ENCODE peak calls at places on chromosome 21, in five cellular contexts. One of them, this sample, is unnamed. For H3K27me3, the result is how much of the 10 kb centered on the place peaks cover.

GRCh38 chr21:15976807-15977206 is 247.0 kb downstream of the USP25 start:
- DNase-seq in adrenal gland: no peak
- DNase-seq in cardiac muscle cell: peak
- DNase-seq in fibroblast of lung: no peak
- DNase-seq in PC-3: peak
- DNase-seq in this sample: no peak

GRCh38 chr21:29077651-29078090 is 4.2 kb upstream of the CCT8 start:
- DNase-seq in adrenal gland: peak
- DNase-seq in cardiac muscle cell: no peak
- DNase-seq in fibroblast of lung: peak
- DNase-seq in PC-3: peak
- DNase-seq in this sample: no peak

GRCh38 chr21:25243809-25244208 is 363.5 kb downstream of the MRPL39 start:
- DNase-seq in adrenal gland: no peak
- DNase-seq in cardiac muscle cell: no peak
- DNase-seq in fibroblast of lung: no peak
- DNase-seq in PC-3: no peak
- DNase-seq in this sample: no peak

GRCh38 chr21:39071623-39072214 is 111.5 kb downstream of the PSMG1 start:
- DNase-seq in adrenal gland: no peak
- DNase-seq in cardiac muscle cell: no peak
- DNase-seq in fibroblast of lung: peak
- DNase-seq in PC-3: peak
- DNase-seq in this sample: no peak

GRCh38 chr21:29449306-29449940 is 150.7 kb downstream of the BACH1 start:
- DNase-seq in adrenal gland: no peak
- DNase-seq in cardiac muscle cell: no peak
- DNase-seq in fibroblast of lung: no peak
- DNase-seq in PC-3: no peak
- DNase-seq in this sample: no peak

GRCh38 chr21:29441651-29442050 is 142.9 kb downstream of the BACH1 start:
- DNase-seq in adrenal gland: no peak
- DNase-seq in cardiac muscle cell: no peak
- DNase-seq in fibroblast of lung: peak
- DNase-seq in PC-3: no peak
- DNase-seq in this sample: no peak

GRCh38 chr21:31198575-31198974 is 145.5 kb downstream of the TIAM1 start:
- DNase-seq in adrenal gland: no peak
- DNase-seq in cardiac muscle cell: peak
- DNase-seq in fibroblast of lung: peak
- DNase-seq in PC-3: peak
- DNase-seq in this sample: no peak

GRCh38 chr21:22020221-22020620 is 1022.0 kb downstream of the NCAM2 start:
- DNase-seq in adrenal gland: no peak
- DNase-seq in cardiac muscle cell: no peak
- DNase-seq in fibroblast of lung: no peak
- DNase-seq in PC-3: no peak
- DNase-seq in this sample: no peak

GRCh38 chr21:31873275-31873695 is 465 bp downstream of the HUNK start:
- DNase-seq in adrenal gland: no peak
- DNase-seq in cardiac muscle cell: peak
- DNase-seq in fibroblast of lung: no peak
- DNase-seq in PC-3: no peak
- DNase-seq in this sample: no peak

GRCh38 chr21:38996355-38996754 is 186.9 kb downstream of the PSMG1 start:
- DNase-seq in adrenal gland: no peak
- DNase-seq in cardiac muscle cell: no peak
- DNase-seq in fibroblast of lung: no peak
- DNase-seq in PC-3: no peak
- DNase-seq in this sample: no peak

GRCh38 chr21:17673261-17674020 is 60.7 kb upstream of the BTG3 start:
- DNase-seq in adrenal gland: no peak
- DNase-seq in cardiac muscle cell: no peak
- DNase-seq in fibroblast of lung: peak
- DNase-seq in PC-3: peak
- DNase-seq in this sample: no peak

GRCh38 chr21:25561668-25562641 is 45.3 kb downstream of the MRPL39 start:
- DNase-seq in adrenal gland: peak
- DNase-seq in cardiac muscle cell: peak
- DNase-seq in fibroblast of lung: peak
- DNase-seq in PC-3: no peak
- DNase-seq in this sample: peak

GRCh38 chr21:26077523-26077922 is 93.0 kb downstream of the APP start:
- DNase-seq in adrenal gland: no peak
- DNase-seq in cardiac muscle cell: no peak
- DNase-seq in fibroblast of lung: no peak
- DNase-seq in PC-3: no peak
- DNase-seq in this sample: no peak

DNA sequence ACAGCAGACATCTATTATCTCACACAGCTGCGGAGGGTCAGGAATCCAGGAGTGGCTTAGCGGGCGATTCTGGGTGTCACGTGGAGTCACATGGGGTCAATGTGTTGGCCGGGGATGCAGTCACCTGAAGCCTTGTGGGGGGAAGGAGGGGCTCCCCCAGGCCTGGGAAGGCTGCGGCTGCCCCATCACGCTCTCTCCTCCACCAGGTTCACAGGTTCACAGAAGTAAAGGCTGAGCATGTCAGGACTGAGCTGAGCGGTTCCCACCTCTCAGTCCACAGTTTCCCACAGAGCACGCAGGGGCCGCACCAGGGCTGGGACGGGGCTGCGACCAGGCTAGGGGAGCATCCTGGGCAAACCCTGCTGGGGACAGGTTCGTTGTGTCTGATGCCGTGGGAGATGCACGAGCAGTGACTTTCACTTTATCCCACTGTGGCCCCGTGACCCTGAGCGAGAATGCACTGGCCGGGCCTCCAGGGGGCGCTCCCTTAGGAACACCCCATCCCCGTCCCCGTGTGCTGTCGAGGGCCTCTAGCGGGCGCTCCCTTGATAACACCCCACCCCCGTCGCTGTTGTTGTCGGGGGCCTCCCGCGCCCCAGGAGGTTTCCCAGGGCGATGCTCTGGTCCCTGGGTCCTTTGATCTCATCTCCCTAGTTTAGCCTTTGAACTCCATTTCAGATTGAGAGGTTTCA is 73.2 kb upstream of the TRAPPC10 start:
- DNase-seq in adrenal gland: peak
- DNase-seq in cardiac muscle cell: peak
- DNase-seq in fibroblast of lung: peak
- DNase-seq in PC-3: peak
- DNase-seq in this sample: peak
- H3K4me3 ChIP-seq in adrenal gland: peak
- H3K4me3 ChIP-seq in cardiac muscle cell: no peak
- H3K4me3 ChIP-seq in fibroblast of lung: no peak
- H3K4me3 ChIP-seq in PC-3: peak
- H3K4me3 ChIP-seq in this sample: no peak

DNA sequence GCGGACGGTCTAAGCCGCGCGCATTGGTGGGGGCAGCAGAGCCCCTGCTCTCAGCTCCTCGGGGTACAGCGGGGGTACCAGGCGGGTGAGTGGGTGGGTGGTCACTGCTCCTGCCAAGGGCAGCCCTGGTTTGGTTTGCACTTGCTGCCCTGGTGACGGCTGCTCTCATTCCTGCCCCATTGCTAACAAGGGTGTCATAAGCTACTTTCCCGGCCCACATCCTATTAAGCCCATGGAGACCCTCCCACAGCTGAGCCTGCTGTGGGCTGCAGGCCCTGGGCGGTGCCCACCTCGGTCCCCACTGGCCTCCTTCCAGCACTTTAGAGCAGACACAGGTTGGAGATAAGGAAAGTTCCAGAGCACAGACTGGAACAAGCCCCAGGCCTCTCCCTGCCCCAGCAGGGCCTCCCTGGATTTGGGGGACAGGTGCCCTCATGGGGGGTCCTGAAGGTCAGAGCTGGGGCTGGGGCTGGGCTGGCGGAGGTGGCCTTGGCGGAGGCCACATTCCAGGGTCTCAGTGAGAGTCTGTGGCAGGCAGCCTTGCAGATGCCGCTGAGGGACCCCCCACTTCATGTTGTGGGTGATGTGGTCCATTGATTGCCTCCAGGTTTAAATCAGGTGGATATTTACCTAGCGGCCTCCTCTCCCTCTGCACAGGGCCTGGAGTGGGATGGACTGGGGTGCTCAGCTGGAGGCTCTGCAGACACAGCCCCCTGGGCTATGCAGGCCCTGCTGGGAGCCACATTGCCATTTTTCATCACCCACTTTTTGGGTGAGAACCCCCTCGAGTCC is 27.0 kb downstream of the COL18A1 start:
- DNase-seq in adrenal gland: no peak
- DNase-seq in cardiac muscle cell: no peak
- DNase-seq in fibroblast of lung: peak
- DNase-seq in PC-3: no peak
- DNase-seq in this sample: no peak
- H3K27me3 ChIP-seq in adrenal gland: under half
- H3K27me3 ChIP-seq in cardiac muscle cell: under half
- H3K27me3 ChIP-seq in fibroblast of lung: under half
- H3K27me3 ChIP-seq in PC-3: under half
- H3K27me3 ChIP-seq in this sample: under half

GRCh38 chr21:33947451-33948095 is 32.0 kb upstream of the ATP5PO start:
- DNase-seq in adrenal gland: peak
- DNase-seq in cardiac muscle cell: peak
- DNase-seq in fibroblast of lung: peak
- DNase-seq in PC-3: peak
- DNase-seq in this sample: peak
- H3K4me3 ChIP-seq in adrenal gland: peak
- H3K4me3 ChIP-seq in cardiac muscle cell: no peak
- H3K4me3 ChIP-seq in fibroblast of lung: peak
- H3K4me3 ChIP-seq in PC-3: peak
- H3K4me3 ChIP-seq in this sample: peak

GRCh38 chr21:42144679-42145568 is 73.8 kb downstream of the UMODL1 start:
- DNase-seq in adrenal gland: no peak
- DNase-seq in cardiac muscle cell: no peak
- DNase-seq in fibroblast of lung: no peak
- DNase-seq in PC-3: no peak
- DNase-seq in this sample: no peak

GRCh38 chr21:42144221-42144620 is 73.1 kb downstream of the UMODL1 start:
- DNase-seq in adrenal gland: no peak
- DNase-seq in cardiac muscle cell: no peak
- DNase-seq in fibroblast of lung: no peak
- DNase-seq in PC-3: no peak
- DNase-seq in this sample: no peak

GRCh38 chr21:42146821-42147220 is 72.1 kb upstream of the ABCG1 start:
- DNase-seq in adrenal gland: peak
- DNase-seq in cardiac muscle cell: no peak
- DNase-seq in fibroblast of lung: no peak
- DNase-seq in PC-3: no peak
- DNase-seq in this sample: peak

GRCh38 chr21:42146251-42146805 is 72.6 kb upstream of the ABCG1 start:
- DNase-seq in adrenal gland: peak
- DNase-seq in cardiac muscle cell: no peak
- DNase-seq in fibroblast of lung: no peak
- DNase-seq in PC-3: no peak
- DNase-seq in this sample: no peak

GRCh38 chr21:42145569-42146250 is 73.2 kb upstream of the ABCG1 start:
- DNase-seq in adrenal gland: peak
- DNase-seq in cardiac muscle cell: peak
- DNase-seq in fibroblast of lung: peak
- DNase-seq in PC-3: peak
- DNase-seq in this sample: peak
- H3K27me3 ChIP-seq in adrenal gland: under half
- H3K27me3 ChIP-seq in cardiac muscle cell: under half
- H3K27me3 ChIP-seq in fibroblast of lung: under half
- H3K27me3 ChIP-seq in PC-3: under half
- H3K27me3 ChIP-seq in this sample: under half

GRCh38 chr21:36747114-36747814 is 48.3 kb downstream of the SIM2 start:
- DNase-seq in adrenal gland: no peak
- DNase-seq in cardiac muscle cell: peak
- DNase-seq in fibroblast of lung: no peak
- DNase-seq in PC-3: no peak
- DNase-seq in this sample: no peak

GRCh38 chr21:36749935-36750578 is 51.1 kb downstream of the SIM2 start:
- DNase-seq in adrenal gland: no peak
- DNase-seq in cardiac muscle cell: peak
- DNase-seq in fibroblast of lung: peak
- DNase-seq in PC-3: no peak
- DNase-seq in this sample: no peak

GRCh38 chr21:36750579-36750959 is 51.7 kb downstream of the SIM2 start:
- DNase-seq in adrenal gland: no peak
- DNase-seq in cardiac muscle cell: no peak
- DNase-seq in fibroblast of lung: peak
- DNase-seq in PC-3: no peak
- DNase-seq in this sample: no peak

GRCh38 chr21:36745459-36745858 is 46.5 kb downstream of the SIM2 start:
- DNase-seq in adrenal gland: no peak
- DNase-seq in cardiac muscle cell: no peak
- DNase-seq in fibroblast of lung: no peak
- DNase-seq in PC-3: no peak
- DNase-seq in this sample: no peak

GRCh38 chr21:36747815-36748381 is 49.0 kb downstream of the SIM2 start:
- DNase-seq in adrenal gland: peak
- DNase-seq in cardiac muscle cell: peak
- DNase-seq in fibroblast of lung: peak
- DNase-seq in PC-3: no peak
- DNase-seq in this sample: no peak
- H3K4me3 ChIP-seq in adrenal gland: peak
- H3K4me3 ChIP-seq in cardiac muscle cell: peak
- H3K4me3 ChIP-seq in fibroblast of lung: no peak
- H3K4me3 ChIP-seq in PC-3: no peak
- H3K4me3 ChIP-seq in this sample: no peak

DNA sequence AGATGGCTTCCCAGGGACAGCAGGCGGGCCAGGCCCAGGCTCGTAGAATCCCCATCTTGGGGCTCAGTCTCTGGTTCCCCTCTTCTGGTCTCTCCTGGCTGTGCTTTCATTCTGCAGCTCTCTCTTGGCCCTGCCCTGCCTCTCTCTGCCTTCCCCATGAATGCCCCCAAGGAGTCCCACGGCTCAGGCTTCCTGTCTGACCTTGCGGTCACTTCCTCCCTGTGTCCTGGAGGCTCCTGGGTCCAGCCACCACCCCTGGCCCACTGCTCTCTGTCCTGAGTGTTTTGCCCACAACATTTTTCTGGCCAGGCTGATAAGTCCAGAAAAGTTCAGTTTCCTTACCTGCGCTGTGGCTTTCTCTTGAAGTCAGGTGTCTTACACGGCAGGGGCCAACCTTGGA is 29.1 kb downstream of the PIGP start:
- DNase-seq in adrenal gland: no peak
- DNase-seq in cardiac muscle cell: no peak
- DNase-seq in fibroblast of lung: no peak
- DNase-seq in PC-3: no peak
- DNase-seq in this sample: no peak
- H3K27me3 ChIP-seq in adrenal gland: under half
- H3K27me3 ChIP-seq in cardiac muscle cell: under half
- H3K27me3 ChIP-seq in fibroblast of lung: under half
- H3K27me3 ChIP-seq in PC-3: under half
- H3K27me3 ChIP-seq in this sample: under half

GRCh38 chr21:46636181-46636512 is 673 bp downstream of the PRMT2 start:
- DNase-seq in adrenal gland: no peak
- DNase-seq in cardiac muscle cell: no peak
- DNase-seq in fibroblast of lung: no peak
- DNase-seq in PC-3: peak
- DNase-seq in this sample: no peak

GRCh38 chr21:46633561-46633960 is 1.9 kb upstream of the PRMT2 start:
- DNase-seq in adrenal gland: no peak
- DNase-seq in cardiac muscle cell: no peak
- DNase-seq in fibroblast of lung: no peak
- DNase-seq in PC-3: no peak
- DNase-seq in this sample: no peak

GRCh38 chr21:46635324-46636180 is at the start of gene PRMT2:
- DNase-seq in adrenal gland: peak
- DNase-seq in cardiac muscle cell: peak
- DNase-seq in fibroblast of lung: peak
- DNase-seq in PC-3: peak
- DNase-seq in this sample: peak

GRCh38 chr21:46634427-46634826 is 1.0 kb upstream of the PRMT2 start:
- DNase-seq in adrenal gland: no peak
- DNase-seq in cardiac muscle cell: no peak
- DNase-seq in fibroblast of lung: no peak
- DNase-seq in PC-3: peak
- DNase-seq in this sample: no peak

GRCh38 chr21:46634966-46635323 is 529 bp upstream of the PRMT2 start:
- DNase-seq in adrenal gland: peak
- DNase-seq in cardiac muscle cell: peak
- DNase-seq in fibroblast of lung: peak
- DNase-seq in PC-3: peak
- DNase-seq in this sample: no peak
- H3K4me3 ChIP-seq in adrenal gland: peak
- H3K4me3 ChIP-seq in cardiac muscle cell: peak
- H3K4me3 ChIP-seq in fibroblast of lung: peak
- H3K4me3 ChIP-seq in PC-3: peak
- H3K4me3 ChIP-seq in this sample: peak

This sample was measured in uterus.